ENCODE peak calls at places on chromosomes 1 and 21, in five cellular contexts. One of them, this sample, is unnamed.
A peak's percentile ranks its signal among the peaks of the same experiment; 100 is the strongest.

GRCh38 chr1:50841791-50842387 is 118.2 kb downstream of the FAF1 start:
- DNase-seq in PC-3: no peak
- DNase-seq in mammary epithelial cell: no peak
- DNase-seq in GM12878: no peak
- DNase-seq in fibroblast of lung: peak; percentile 73
- DNase-seq in this sample: peak; percentile 68

GRCh38 chr1:151739590-151740355 is 18.5 kb downstream of the RIIAD1 start:
- DNase-seq in PC-3: peak; percentile 91
- DNase-seq in mammary epithelial cell: peak; percentile 72
- DNase-seq in GM12878: no peak
- DNase-seq in fibroblast of lung: no peak
- DNase-seq in this sample: no peak

GRCh38 chr1:10833630-10834557 is 37.4 kb upstream of the CASZ1 start:
- DNase-seq in PC-3: no peak
- DNase-seq in mammary epithelial cell: peak; percentile 26
- DNase-seq in GM12878: no peak
- DNase-seq in fibroblast of lung: no peak
- DNase-seq in this sample: no peak

GRCh38 chr1:46084553-46085448 is 47.6 kb downstream of the PIK3R3 start:
- DNase-seq in PC-3: peak; percentile 70
- DNase-seq in mammary epithelial cell: peak; percentile 66
- DNase-seq in GM12878: no peak
- DNase-seq in fibroblast of lung: peak; percentile 55
- DNase-seq in this sample: peak; percentile 44

GRCh38 chr1:110038271-110038670 is 3.8 kb downstream of the STRIP1 start:
- DNase-seq in PC-3: no peak
- DNase-seq in mammary epithelial cell: no peak
- DNase-seq in GM12878: no peak
- DNase-seq in fibroblast of lung: no peak
- DNase-seq in this sample: no peak

GRCh38 chr1:102970496-102971078 is 137.7 kb downstream of the COL11A1 start:
- DNase-seq in PC-3: peak; percentile 80
- DNase-seq in mammary epithelial cell: peak; percentile 37
- DNase-seq in GM12878: no peak
- DNase-seq in fibroblast of lung: peak; percentile 47
- DNase-seq in this sample: peak; percentile 36

GRCh38 chr1:101996830-101997485 is at the start of gene OLFM3:
- DNase-seq in PC-3: no peak
- DNase-seq in mammary epithelial cell: peak; percentile 20
- DNase-seq in GM12878: no peak
- DNase-seq in fibroblast of lung: peak; percentile 8
- DNase-seq in this sample: peak; percentile 0

GRCh38 chr1:110200666-110201065 is 9.4 kb upstream of the KCNC4 start:
- DNase-seq in PC-3: no peak
- DNase-seq in mammary epithelial cell: no peak
- DNase-seq in GM12878: no peak
- DNase-seq in fibroblast of lung: peak; percentile 39
- DNase-seq in this sample: peak; percentile 20

GRCh38 chr1:6554907-6555778 is at the start of gene TAS1R1:
- DNase-seq in PC-3: no peak
- DNase-seq in mammary epithelial cell: no peak
- DNase-seq in GM12878: no peak
- DNase-seq in fibroblast of lung: peak; percentile 6
- DNase-seq in this sample: no peak

GRCh38 chr1:163655565-163655964 is 333.8 kb downstream of the NUF2 start:
- DNase-seq in PC-3: no peak
- DNase-seq in mammary epithelial cell: no peak
- DNase-seq in GM12878: no peak
- DNase-seq in fibroblast of lung: no peak
- DNase-seq in this sample: no peak

GRCh38 chr1:1631793-1632420 is at the start of gene MMP23B:
- DNase-seq in PC-3: peak; percentile 43
- DNase-seq in mammary epithelial cell: no peak
- DNase-seq in GM12878: no peak
- DNase-seq in fibroblast of lung: no peak
- DNase-seq in this sample: no peak

GRCh38 chr1:12083766-12084165 is 20.7 kb downstream of the TNFRSF8 start:
- DNase-seq in PC-3: peak; percentile 64
- DNase-seq in mammary epithelial cell: no peak
- DNase-seq in GM12878: no peak
- DNase-seq in fibroblast of lung: peak; percentile 88
- DNase-seq in this sample: peak; percentile 86

GRCh38 chr1:35637401-35637809 is 3.9 kb downstream of the PSMB2 start:
- DNase-seq in PC-3: peak; percentile 54
- DNase-seq in mammary epithelial cell: no peak
- DNase-seq in GM12878: peak; percentile 25
- DNase-seq in fibroblast of lung: peak; percentile 57
- DNase-seq in this sample: peak; percentile 47

GRCh38 chr21:43325968-43326367 is 101.0 kb downstream of the SIK1 start:
- DNase-seq in PC-3: no peak
- DNase-seq in mammary epithelial cell: no peak
- DNase-seq in GM12878: no peak
- DNase-seq in fibroblast of lung: no peak
- DNase-seq in this sample: no peak

GRCh38 chr1:207750901-207751300 is 953 bp upstream of the CD46 start:
- DNase-seq in PC-3: peak; percentile 91
- DNase-seq in mammary epithelial cell: peak; percentile 13
- DNase-seq in GM12878: no peak
- DNase-seq in fibroblast of lung: no peak
- DNase-seq in this sample: no peak

GRCh38 chr21:45972716-45973474 is 8.7 kb upstream of the COL6A1 start:
- DNase-seq in PC-3: no peak
- DNase-seq in mammary epithelial cell: no peak
- DNase-seq in GM12878: no peak
- DNase-seq in fibroblast of lung: peak; percentile 85
- DNase-seq in this sample: peak; percentile 77

GRCh38 chr1:234475166-234475793 is 3.7 kb downstream of the TARBP1 start:
- DNase-seq in PC-3: no peak
- DNase-seq in mammary epithelial cell: no peak
- DNase-seq in GM12878: no peak
- DNase-seq in fibroblast of lung: no peak
- DNase-seq in this sample: no peak

GRCh38 chr1:25503551-25504426 is 39.6 kb upstream of the LDLRAP1 start:
- DNase-seq in PC-3: peak; percentile 62
- DNase-seq in mammary epithelial cell: peak; percentile 21
- DNase-seq in GM12878: no peak
- DNase-seq in fibroblast of lung: peak; percentile 9
- DNase-seq in this sample: no peak

GRCh38 chr1:165753934-165754333 is 14.7 kb downstream of the TMCO1 start:
- DNase-seq in PC-3: no peak
- DNase-seq in mammary epithelial cell: no peak
- DNase-seq in GM12878: peak; percentile 31
- DNase-seq in fibroblast of lung: no peak
- DNase-seq in this sample: no peak

GRCh38 chr1:229430761-229431269 is 3.1 kb downstream of the ACTA1 start:
- DNase-seq in PC-3: no peak
- DNase-seq in mammary epithelial cell: no peak
- DNase-seq in GM12878: no peak
- DNase-seq in fibroblast of lung: peak; percentile 42
- DNase-seq in this sample: peak; percentile 18

GRCh38 chr1:39085174-39085573 is 59.0 kb downstream of the NDUFS5 start:
- DNase-seq in PC-3: no peak
- DNase-seq in mammary epithelial cell: no peak
- DNase-seq in GM12878: no peak
- DNase-seq in fibroblast of lung: no peak
- DNase-seq in this sample: no peak

GRCh38 chr1:10631811-10632481 is 157.2 kb downstream of the PEX14 start:
- DNase-seq in PC-3: no peak
- DNase-seq in mammary epithelial cell: no peak
- DNase-seq in GM12878: no peak
- DNase-seq in fibroblast of lung: no peak
- DNase-seq in this sample: no peak

GRCh38 chr1:84110629-84111028 is 33.4 kb upstream of the PRKACB start:
- DNase-seq in PC-3: no peak
- DNase-seq in mammary epithelial cell: no peak
- DNase-seq in GM12878: no peak
- DNase-seq in fibroblast of lung: no peak
- DNase-seq in this sample: no peak

GRCh38 chr1:209601809-209602657 is 18.5 kb downstream of the CAMK1G start:
- DNase-seq in PC-3: peak; percentile 78
- DNase-seq in mammary epithelial cell: peak; percentile 61
- DNase-seq in GM12878: no peak
- DNase-seq in fibroblast of lung: peak; percentile 20
- DNase-seq in this sample: peak; percentile 16

GRCh38 chr1:147414505-147415163 is 126.7 kb upstream of the BCL9 start:
- DNase-seq in PC-3: no peak
- DNase-seq in mammary epithelial cell: no peak
- DNase-seq in GM12878: no peak
- DNase-seq in fibroblast of lung: no peak
- DNase-seq in this sample: no peak

GRCh38 chr1:201737350-201738060 is 91.5 kb upstream of the IPO9 start:
- DNase-seq in PC-3: no peak
- DNase-seq in mammary epithelial cell: no peak
- DNase-seq in GM12878: no peak
- DNase-seq in fibroblast of lung: peak; percentile 92
- DNase-seq in this sample: peak; percentile 90

GRCh38 chr1:220976390-220976789 is 97.1 kb downstream of the HLX start:
- DNase-seq in PC-3: peak; percentile 32
- DNase-seq in mammary epithelial cell: no peak
- DNase-seq in GM12878: no peak
- DNase-seq in fibroblast of lung: no peak
- DNase-seq in this sample: no peak

GRCh38 chr1:39615086-39615662 is 24.3 kb downstream of the HEYL start:
- DNase-seq in PC-3: no peak
- DNase-seq in mammary epithelial cell: no peak
- DNase-seq in GM12878: no peak
- DNase-seq in fibroblast of lung: no peak
- DNase-seq in this sample: no peak

GRCh38 chr1:206112600-206113301 is 4.4 kb downstream of the AVPR1B start:
- DNase-seq in PC-3: no peak
- DNase-seq in mammary epithelial cell: no peak
- DNase-seq in GM12878: no peak
- DNase-seq in fibroblast of lung: no peak
- DNase-seq in this sample: no peak

GRCh38 chr21:36211660-36212512 is 55.3 kb downstream of the DOP1B start:
- DNase-seq in PC-3: peak; percentile 91
- DNase-seq in mammary epithelial cell: peak; percentile 79
- DNase-seq in GM12878: no peak
- DNase-seq in fibroblast of lung: peak; percentile 95
- DNase-seq in this sample: peak; percentile 92

GRCh38 chr1:166507347-166507746 is 331.9 kb upstream of the POGK start:
- DNase-seq in PC-3: no peak
- DNase-seq in mammary epithelial cell: no peak
- DNase-seq in GM12878: no peak
- DNase-seq in fibroblast of lung: no peak
- DNase-seq in this sample: no peak

GRCh38 chr1:173853074-173853473 is 14.7 kb downstream of the GAS5 start:
- DNase-seq in PC-3: no peak
- DNase-seq in mammary epithelial cell: no peak
- DNase-seq in GM12878: no peak
- DNase-seq in fibroblast of lung: peak; percentile 83
- DNase-seq in this sample: peak; percentile 77

GRCh38 chr1:100573960-100574359 is 36.0 kb downstream of the GPR88 start:
- DNase-seq in PC-3: no peak
- DNase-seq in mammary epithelial cell: no peak
- DNase-seq in GM12878: no peak
- DNase-seq in fibroblast of lung: no peak
- DNase-seq in this sample: no peak

GRCh38 chr1:50930965-50931737 is 28.9 kb downstream of the FAF1 start:
- DNase-seq in PC-3: no peak
- DNase-seq in mammary epithelial cell: no peak
- DNase-seq in GM12878: no peak
- DNase-seq in fibroblast of lung: peak; percentile 50
- DNase-seq in this sample: peak; percentile 34

GRCh38 chr1:7702365-7702764 is 68.7 kb upstream of the VAMP3 start:
- DNase-seq in PC-3: no peak
- DNase-seq in mammary epithelial cell: no peak
- DNase-seq in GM12878: no peak
- DNase-seq in fibroblast of lung: no peak
- DNase-seq in this sample: no peak

GRCh38 chr1:189374816-189375215 is 1102.8 kb downstream of the BRINP3 start:
- DNase-seq in PC-3: no peak
- DNase-seq in mammary epithelial cell: no peak
- DNase-seq in GM12878: no peak
- DNase-seq in fibroblast of lung: no peak
- DNase-seq in this sample: no peak

DNA sequence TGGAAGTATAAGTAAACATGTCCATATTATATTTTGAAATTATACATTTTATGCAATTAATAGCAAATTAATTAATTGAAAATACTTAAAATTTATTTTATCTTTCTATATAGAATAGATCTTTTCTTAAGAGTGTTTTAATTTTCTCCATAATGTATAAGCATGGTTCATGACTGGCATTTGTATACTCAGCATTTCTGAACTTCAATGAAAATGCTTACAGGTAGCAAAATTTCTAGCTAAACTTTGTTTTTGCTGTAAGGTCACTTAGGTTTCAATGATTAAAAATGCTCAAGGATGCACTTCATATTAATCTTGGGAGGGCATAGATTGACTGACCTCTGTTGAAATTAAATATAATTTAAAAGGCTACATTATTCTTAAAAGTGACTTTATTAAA is 1108.1 kb downstream of the BRINP3 start:
- DNase-seq in PC-3: no peak
- DNase-seq in mammary epithelial cell: no peak
- DNase-seq in GM12878: no peak
- DNase-seq in fibroblast of lung: no peak
- DNase-seq in this sample: no peak
- TF ChIP-seq EZH2 in PC-3: no peak
- TF ChIP-seq EZH2 in mammary epithelial cell: no peak
- TF ChIP-seq EZH2 in GM12878: no peak
- TF ChIP-seq EZH2 in fibroblast of lung: no peak
- TF ChIP-seq EZH2 in this sample: no peak

DNA sequence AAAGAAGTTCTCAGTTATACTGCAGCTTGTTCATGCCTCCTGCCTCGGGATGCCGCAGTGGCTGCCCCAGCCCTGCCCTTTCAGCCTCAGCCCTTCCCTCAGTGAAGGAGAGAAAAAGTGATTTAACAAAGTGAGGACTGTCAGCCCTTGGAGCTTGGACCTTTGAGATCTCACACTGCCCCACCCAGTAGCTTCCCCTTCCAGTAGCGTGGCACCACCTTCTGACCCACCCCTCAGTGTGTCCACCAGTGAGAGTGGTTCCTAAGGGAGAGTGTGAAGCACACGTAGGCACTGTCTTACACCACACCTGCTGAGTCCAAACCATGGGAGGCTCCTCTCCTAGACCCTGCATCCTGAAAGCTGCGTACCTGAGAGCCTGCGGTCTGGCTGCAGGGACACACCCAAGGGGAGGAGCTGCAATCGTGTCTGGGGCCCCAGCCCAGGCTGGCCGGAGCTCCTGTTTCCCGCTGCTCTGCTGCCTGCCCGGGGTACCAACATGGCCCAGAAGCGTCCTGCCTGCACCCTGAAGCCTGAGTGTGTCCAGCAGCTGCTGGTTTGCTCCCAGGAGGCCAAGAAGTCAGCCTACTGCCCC is at the start of gene CDA:
- DNase-seq in PC-3: peak; percentile 89
- DNase-seq in mammary epithelial cell: peak; percentile 92
- DNase-seq in GM12878: no peak
- DNase-seq in fibroblast of lung: no peak
- DNase-seq in this sample: no peak
- H3K4me3 ChIP-seq in PC-3: peak within 1 kb of the TSS; percentile 78
- H3K4me3 ChIP-seq in mammary epithelial cell: peak within 1 kb of the TSS; percentile 69
- H3K4me3 ChIP-seq in GM12878: no peak within 1 kb of the TSS
- H3K4me3 ChIP-seq in fibroblast of lung: peak within 1 kb of the TSS; percentile 37
- H3K4me3 ChIP-seq in this sample: no peak within 1 kb of the TSS

GRCh38 chr21:34243562-34243961 is 120.2 kb upstream of the KCNE2 start:
- DNase-seq in PC-3: peak; percentile 52
- DNase-seq in mammary epithelial cell: peak; percentile 16
- DNase-seq in GM12878: no peak
- DNase-seq in fibroblast of lung: peak; percentile 1
- DNase-seq in this sample: no peak
- TF ChIP-seq CTCF in PC-3: peak; percentile 67
- TF ChIP-seq CTCF in mammary epithelial cell: peak; percentile 74
- TF ChIP-seq CTCF in GM12878: peak; percentile 60
- TF ChIP-seq CTCF in fibroblast of lung: peak; percentile 36
- TF ChIP-seq CTCF in this sample: peak; percentile 21

GRCh38 chr1:65525297-65526048 is 105.0 kb downstream of the LEPR start:
- DNase-seq in PC-3: no peak
- DNase-seq in mammary epithelial cell: no peak
- DNase-seq in GM12878: no peak
- DNase-seq in fibroblast of lung: no peak
- DNase-seq in this sample: no peak
- TF ChIP-seq EZH2 in PC-3: peak; percentile 36
- TF ChIP-seq EZH2 in mammary epithelial cell: peak; percentile 75
- TF ChIP-seq EZH2 in GM12878: no peak
- TF ChIP-seq EZH2 in fibroblast of lung: peak; percentile 94
- TF ChIP-seq EZH2 in this sample: no peak